ENCODE peak calls at places on chromosomes 12 and 14, in seven cellular contexts. C is progenitor cell of endocrine pancreas; U is astrocyte of the cerebellum; B is activated CD4-positive, alpha-beta T cell treated with anti-CD3 and anti-CD28 coated beads for 1 hour; M is AG04450; T is T-helper 2 cell; D is activated T-cell treated with anti-CD3 and anti-CD28 coated beads, Interleukin-2, amount 50 U/mL, for 72 hours. O is an unnamed sample.

GRCh38 chr12:14525964-14526363 is 41.7 kb downstream of the PLBD1 start:
- DNase-seq in C (no peak), U (no peak), B (no peak), M (no peak), T (no peak), D (no peak), O (no peak)

GRCh38 chr14:64520699-64521098 is 16.1 kb downstream of the ZBTB1 start:
- DNase-seq in C (no peak), U (no peak), B (no peak), M (no peak), T (no peak), D (no peak), O (no peak)

GRCh38 chr12:23055004-23055403 is 430.0 kb downstream of the ETNK1 start:
- DNase-seq in C (peak; percentile 55), U (peak; percentile 2), B (no peak), M (no peak), T (peak; percentile 3), D (peak; percentile 1), O (no peak)

GRCh38 chr12:117685115-117685926 is 283.5 kb downstream of the KSR2 start:
- DNase-seq in C (no peak), U (peak; percentile 59), B (no peak), M (no peak), T (no peak), D (no peak), O (peak; percentile 26)

GRCh38 chr12:80195143-80195726 is 95.9 kb downstream of the OTOGL start:
- DNase-seq in C (peak; percentile 16), U (peak; percentile 67), B (no peak), M (peak; percentile 61), T (peak; percentile 19), D (no peak), O (no peak)

GRCh38 chr12:53123578-53124351 is 20.5 kb downstream of the SOAT2 start:
- DNase-seq in C (no peak), U (no peak), B (no peak), M (no peak), T (no peak), D (no peak), O (no peak)

GRCh38 chr12:28780096-28780495 is 369.0 kb upstream of the FAR2 start:
- DNase-seq in C (no peak), U (no peak), B (no peak), M (no peak), T (no peak), D (no peak), O (no peak)

GRCh38 chr12:27967551-27968054 is 4.9 kb downstream of the PTHLH start:
- DNase-seq in C (no peak), U (no peak), B (no peak), M (no peak), T (no peak), D (no peak), O (no peak)

GRCh38 chr12:43740511-43741100 is 18.0 kb downstream of the PUS7L start:
- DNase-seq in C (no peak), U (no peak), B (no peak), M (no peak), T (no peak), D (no peak), O (no peak)

GRCh38 chr14:63986789-63987533 is 134.2 kb downstream of the SYNE2 start:
- DNase-seq in C (no peak), U (peak; percentile 27), B (no peak), M (peak; percentile 16), T (no peak), D (no peak), O (no peak)

GRCh38 chr14:24196071-24197061 is 1.1 kb upstream of the TM9SF1 start:
- DNase-seq in C (no peak), U (no peak), B (no peak), M (no peak), T (no peak), D (no peak), O (no peak)

O was measured in HuH-7.5.